ENCODE peak calls at places on chromosomes 16 and 17, in nine cellular contexts. C is stimulated activated CD4-positive, alpha-beta T cell treated with anti-CD3 and anti-CD28 coated beads, Interleukin-1b, Interleukin-23, amount 100 ng/mL, for 1 hour; T is bronchial epithelial cell; R is activated T-cell treated with anti-CD3 and anti-CD28 coated beads, Interleukin-2, amount 50 U/mL, for 72 hours; X is EL; E is D341Med; Q is NCI-H1092; F is NCI-H1417; H is NCI-H2029 treated with DMSO at 0.1 percent for 48 hours. J is an unnamed sample.

GRCh38 chr17:3771140-3771539 is 29.8 kb downstream of the ITGAE start:
- DNase-seq in T (no peak), C (no peak), H (no peak), F (peak), X (no peak), Q (no peak), R (no peak), E (peak), J (no peak)

GRCh38 chr17:67109111-67109510 is 64.8 kb downstream of the CACNG1 start:
- DNase-seq in H (no peak), F (no peak), R (no peak), T (no peak), Q (no peak), X (no peak), C (no peak), E (no peak), J (no peak)

GRCh38 chr17:13671771-13672170 is 70.0 kb upstream of the HS3ST3A1 start:
- DNase-seq in X (peak), E (no peak), R (peak), Q (no peak), F (no peak), H (no peak), C (no peak), T (peak), J (no peak)

GRCh38 chr16:3730161-3731125 is 13.1 kb upstream of the TRAP1 start:
- DNase-seq in Q (no peak), E (no peak), C (no peak), R (no peak), T (no peak), X (no peak), H (no peak), F (no peak), J (no peak)

GRCh38 chr17:82830249-82830661 is 9.6 kb downstream of the ZNF750 start:
- DNase-seq in Q (no peak), C (no peak), T (no peak), E (no peak), R (no peak), H (peak), X (no peak), F (no peak), J (no peak)

GRCh38 chr16:80656731-80657150 is 115.9 kb downstream of the DYNLRB2 start:
- DNase-seq in H (no peak), Q (no peak), E (no peak), C (no peak), F (no peak), R (peak), T (no peak), X (no peak), J (no peak)

GRCh38 chr16:25838724-25839186 is 147.0 kb downstream of the HS3ST4 start:
- DNase-seq in F (peak), T (peak), C (no peak), R (peak), E (peak), H (peak), X (peak), Q (peak), J (peak)

GRCh38 chr16:49116873-49117272 is 164.8 kb downstream of the CBLN1 start:
- DNase-seq in H (no peak), T (peak), Q (no peak), C (no peak), R (no peak), E (no peak), X (peak), F (no peak), J (no peak)

GRCh38 chr16:88069397-88070168 is 118.3 kb downstream of the BANP start:
- DNase-seq in T (no peak), X (no peak), R (no peak), Q (no peak), F (no peak), E (no peak), H (no peak), C (no peak), J (no peak)

GRCh38 chr17:43986225-43986981 is 18.0 kb upstream of the NAGS start:
- DNase-seq in H (no peak), X (no peak), F (no peak), R (no peak), E (peak), T (no peak), C (no peak), Q (no peak), J (no peak)

GRCh38 chr17:39607057-39607850 is 466 bp downstream of the NEUROD2 start:
- DNase-seq in R (no peak), H (no peak), F (no peak), E (peak), C (no peak), T (no peak), Q (no peak), X (no peak), J (no peak)

GRCh38 chr17:14245002-14245401 is 8.3 kb upstream of the CDRT15 start:
- DNase-seq in X (no peak), C (no peak), Q (no peak), R (no peak), F (no peak), H (no peak), T (no peak), E (no peak), J (no peak)

GRCh38 chr17:7460850-7461660 is 16.2 kb downstream of the CHRNB1 start:
- DNase-seq in Q (no peak), R (no peak), H (no peak), F (no peak), T (no peak), E (no peak), C (no peak), X (no peak), J (no peak)

GRCh38 chr17:56230660-56231059 is 77.4 kb downstream of the ANKFN1 start:
- DNase-seq in F (no peak), H (no peak), R (no peak), Q (no peak), C (no peak), X (peak), T (no peak), E (no peak), J (no peak)

GRCh38 chr17:6269474-6269873 is 165.4 kb downstream of the AIPL1 start:
- DNase-seq in R (peak), T (peak), Q (no peak), F (no peak), X (peak), E (no peak), H (no peak), C (peak), J (no peak)

GRCh38 chr17:81391964-81392908 is 3.0 kb upstream of the BAHCC1 start:
- DNase-seq in E (no peak), F (peak), Q (no peak), T (no peak), C (no peak), X (peak), H (no peak), R (no peak), J (no peak)

GRCh38 chr17:19383681-19384470 is 3.1 kb downstream of the MFAP4 start:
- DNase-seq in X (no peak), H (no peak), E (no peak), R (no peak), F (no peak), T (no peak), C (no peak), Q (no peak), J (no peak)

GRCh38 chr17:15892679-15893332 is 52.1 kb upstream of the ADORA2B start:
- DNase-seq in F (no peak), E (no peak), Q (no peak), R (no peak), C (no peak), H (no peak), T (peak), X (no peak), J (no peak)

GRCh38 chr16:88790312-88791150 is 5.5 kb upstream of the PIEZO1 start:
- DNase-seq in R (peak), H (no peak), E (no peak), C (no peak), X (peak), T (no peak), F (peak), Q (no peak), J (no peak)

GRCh38 chr16:28873543-28874201 is 4.6 kb upstream of the ATP2A1 start:
- DNase-seq in T (no peak), E (peak), R (peak), H (no peak), C (peak), F (no peak), Q (no peak), X (no peak), J (no peak)

GRCh38 chr16:87335968-87336849 is 19.0 kb upstream of the C16orf95 start:
- DNase-seq in Q (no peak), T (no peak), C (no peak), F (no peak), H (no peak), R (no peak), E (no peak), X (no peak), J (no peak)

GRCh38 chr17:13918247-13918646 is 151.1 kb upstream of the COX10 start:
- DNase-seq in X (no peak), Q (no peak), H (no peak), C (no peak), T (no peak), R (no peak), F (no peak), E (no peak), J (no peak)

GRCh38 chr16:6335072-6335471 is 997.6 kb upstream of the RBFOX1 start:
- DNase-seq in X (no peak), T (no peak), R (no peak), Q (no peak), E (peak), H (no peak), F (no peak), C (no peak), J (no peak)

GRCh38 chr16:140175-140857 is 1.8 kb upstream of the NPRL3 start:
- DNase-seq in X (no peak), T (no peak), H (no peak), R (no peak), F (no peak), Q (no peak), C (no peak), E (no peak), J (no peak)

GRCh38 chr16:67475051-67475450 is 5.9 kb downstream of the ATP6V0D1 start:
- DNase-seq in C (no peak), E (no peak), H (peak), T (no peak), Q (no peak), X (no peak), R (no peak), F (no peak), J (no peak)

GRCh38 chr16:47880653-47881052 is 275.1 kb downstream of the ABCC12 start:
- DNase-seq in Q (no peak), F (no peak), R (no peak), X (no peak), E (no peak), T (no peak), C (no peak), H (no peak), J (no peak)

GRCh38 chr16:85170066-85171003 is 58.1 kb upstream of the CIBAR2 start:
- DNase-seq in H (no peak), X (no peak), C (no peak), F (peak), T (no peak), E (no peak), Q (no peak), R (no peak), J (no peak)

GRCh38 chr17:46727572-46728348 is 90.7 kb downstream of the WNT3 start:
- DNase-seq in R (no peak), X (peak), T (peak), F (no peak), E (no peak), H (no peak), C (no peak), Q (no peak), J (no peak)

GRCh38 chr16:24993722-24994686 is 21.2 kb downstream of the ARHGAP17 start:
- DNase-seq in F (no peak), H (no peak), C (no peak), R (no peak), X (peak), T (peak), Q (no peak), E (no peak), J (no peak)

GRCh38 chr17:28925912-28926365 is 23.1 kb upstream of the DHRS13 start:
- DNase-seq in C (no peak), R (peak), E (no peak), H (no peak), F (peak), Q (no peak), X (peak), T (peak), J (peak)

GRCh38 chr17:8006836-8007680 is 4.6 kb downstream of the GUCY2D start:
- DNase-seq in T (no peak), C (no peak), Q (no peak), H (no peak), X (no peak), R (no peak), F (no peak), E (no peak), J (no peak)

GRCh38 chr17:82930043-82930923 is 90.5 kb upstream of the ZNF750 start:
- DNase-seq in F (no peak), T (no peak), E (no peak), C (no peak), X (no peak), H (no peak), Q (no peak), R (no peak), J (no peak)

J was measured in NCI-H774.